ENCODE peak calls at places on chromosomes 1 and 21, in eight cellular contexts. T is A549; A is esophagus squamous epithelium; L is psoas muscle; F is IMR-90; B is right lobe of liver; P is CD8-positive, alpha-beta T cell; I is MM.1S. G is an unnamed sample.

GRCh38 chr1:225882008-225882698 is at the start of gene TMEM63A:
- DNase-seq in T (peak), A (peak), L (peak), F (peak), B (peak), P (peak), I (peak), G (peak)

GRCh38 chr1:235808226-235808625 is 58.5 kb downstream of the LYST start:
- DNase-seq in T (no peak), A (no peak), L (no peak), F (no peak), B (no peak), P (no peak), I (no peak), G (no peak)

GRCh38 chr1:53172751-53173498 is 23.7 kb upstream of the CPT2 start:
- DNase-seq in T (peak), A (no peak), L (no peak), F (no peak), B (no peak), P (no peak), I (no peak), G (no peak)

GRCh38 chr1:222104661-222105392 is 362.9 kb upstream of the DUSP10 start:
- DNase-seq in T (no peak), A (no peak), L (no peak), F (peak), B (no peak), P (no peak), I (no peak), G (no peak)

GRCh38 chr1:20126806-20127440 is 7.6 kb upstream of the PLA2G2D start:
- DNase-seq in T (no peak), A (no peak), L (no peak), F (no peak), B (peak), P (no peak), I (no peak), G (no peak)

GRCh38 chr1:229205854-229206253 is 65.1 kb upstream of the RAB4A start:
- DNase-seq in T (no peak), A (no peak), L (no peak), F (no peak), B (no peak), P (no peak), I (no peak), G (no peak)

GRCh38 chr1:182888736-182889531 is 49.8 kb downstream of the DHX9 start:
- DNase-seq in T (no peak), A (no peak), L (no peak), F (peak), B (no peak), P (no peak), I (no peak), G (no peak)

GRCh38 chr1:205576011-205576410 is 55.8 kb downstream of the ELK4 start:
- DNase-seq in T (no peak), A (no peak), L (no peak), F (no peak), B (peak), P (no peak), I (no peak), G (no peak)

GRCh38 chr1:1308756-1309524 is 543 bp downstream of the PUSL1 start:
- DNase-seq in T (no peak), A (no peak), L (no peak), F (no peak), B (no peak), P (no peak), I (peak), G (no peak)

GRCh38 chr1:169053196-169053595 is 53.3 kb upstream of the ATP1B1 start:
- DNase-seq in T (no peak), A (no peak), L (no peak), F (no peak), B (no peak), P (no peak), I (no peak), G (no peak)

GRCh38 chr1:207603777-207604176 is 41.2 kb upstream of the CR1L start:
- DNase-seq in T (peak), A (no peak), L (no peak), F (peak), B (no peak), P (no peak), I (no peak), G (no peak)

GRCh38 chr1:21294266-21295058 is 4.2 kb upstream of the ECE1 start:
- DNase-seq in T (no peak), A (no peak), L (no peak), F (no peak), B (no peak), P (peak), I (peak), G (no peak)

GRCh38 chr1:31102501-31102950 is 37.0 kb upstream of the PUM1 start:
- DNase-seq in T (peak), A (no peak), L (no peak), F (peak), B (no peak), P (no peak), I (no peak), G (no peak)

GRCh38 chr1:15353839-15354579 is 55.7 kb upstream of the EFHD2 start:
- DNase-seq in T (peak), A (no peak), L (no peak), F (peak), B (no peak), P (no peak), I (no peak), G (no peak)

GRCh38 chr1:209356909-209357498 is 226.5 kb upstream of the CAMK1G start:
- DNase-seq in T (no peak), A (no peak), L (no peak), F (no peak), B (no peak), P (no peak), I (no peak), G (no peak)

GRCh38 chr1:86913399-86913895 is 479 bp downstream of the SELENOF start:
- DNase-seq in T (peak), A (no peak), L (no peak), F (peak), B (no peak), P (peak), I (peak), G (no peak)

GRCh38 chr1:25800538-25801377 is 765 bp downstream of the SELENON start:
- DNase-seq in T (no peak), A (no peak), L (peak), F (no peak), B (no peak), P (no peak), I (no peak), G (no peak)

GRCh38 chr1:34262921-34263320 is 86.2 kb downstream of the C1orf94 start:
- DNase-seq in T (no peak), A (no peak), L (no peak), F (no peak), B (no peak), P (no peak), I (no peak), G (no peak)

GRCh38 chr1:153180556-153180955 is 22.7 kb upstream of the LELP1 start:
- DNase-seq in T (no peak), A (no peak), L (no peak), F (no peak), B (no peak), P (no peak), I (no peak), G (no peak)

GRCh38 chr1:39969531-39970270 is 14.8 kb downstream of the MFSD2A start:
- DNase-seq in T (no peak), A (no peak), L (no peak), F (no peak), B (no peak), P (no peak), I (no peak), G (no peak)

GRCh38 chr1:212035835-212036605 is 472 bp downstream of the DTL start:
- DNase-seq in T (no peak), A (no peak), L (no peak), F (no peak), B (no peak), P (no peak), I (no peak), G (no peak)

GRCh38 chr21:38995755-38996154 is 187.5 kb downstream of the PSMG1 start:
- DNase-seq in T (no peak), A (no peak), L (no peak), F (no peak), B (no peak), P (no peak), I (no peak), G (no peak)

GRCh38 chr1:37663426-37664000 is 28.8 kb upstream of the CDCA8 start:
- DNase-seq in T (no peak), A (no peak), L (no peak), F (no peak), B (no peak), P (no peak), I (no peak), G (no peak)

GRCh38 chr1:223622132-223622842 is 43.2 kb downstream of the CAPN8 start:
- DNase-seq in T (no peak), A (no peak), L (no peak), F (no peak), B (peak), P (no peak), I (no peak), G (no peak)

GRCh38 chr1:221203224-221204054 is 324.2 kb downstream of the HLX start:
- DNase-seq in T (peak), A (peak), L (peak), F (peak), B (peak), P (peak), I (peak), G (peak)

GRCh38 chr1:26353210-26353859 is 595 bp downstream of the CRYBG2 start:
- DNase-seq in T (no peak), A (no peak), L (no peak), F (no peak), B (no peak), P (no peak), I (no peak), G (no peak)

GRCh38 chr1:7491089-7491817 is 279.8 kb upstream of the VAMP3 start:
- DNase-seq in T (no peak), A (no peak), L (no peak), F (peak), B (no peak), P (no peak), I (no peak), G (no peak)

GRCh38 chr1:11518016-11518670 is 39.2 kb downstream of the DISP3 start:
- DNase-seq in T (no peak), A (no peak), L (no peak), F (no peak), B (peak), P (no peak), I (no peak), G (no peak)

GRCh38 chr21:26756491-26757159 is 88.6 kb downstream of the ADAMTS1 start:
- DNase-seq in T (no peak), A (no peak), L (no peak), F (peak), B (no peak), P (no peak), I (no peak), G (no peak)

GRCh38 chr1:98468111-98468717 is 193.3 kb upstream of the SNX7 start:
- DNase-seq in T (peak), A (no peak), L (no peak), F (peak), B (no peak), P (no peak), I (peak), G (no peak)

DNA sequence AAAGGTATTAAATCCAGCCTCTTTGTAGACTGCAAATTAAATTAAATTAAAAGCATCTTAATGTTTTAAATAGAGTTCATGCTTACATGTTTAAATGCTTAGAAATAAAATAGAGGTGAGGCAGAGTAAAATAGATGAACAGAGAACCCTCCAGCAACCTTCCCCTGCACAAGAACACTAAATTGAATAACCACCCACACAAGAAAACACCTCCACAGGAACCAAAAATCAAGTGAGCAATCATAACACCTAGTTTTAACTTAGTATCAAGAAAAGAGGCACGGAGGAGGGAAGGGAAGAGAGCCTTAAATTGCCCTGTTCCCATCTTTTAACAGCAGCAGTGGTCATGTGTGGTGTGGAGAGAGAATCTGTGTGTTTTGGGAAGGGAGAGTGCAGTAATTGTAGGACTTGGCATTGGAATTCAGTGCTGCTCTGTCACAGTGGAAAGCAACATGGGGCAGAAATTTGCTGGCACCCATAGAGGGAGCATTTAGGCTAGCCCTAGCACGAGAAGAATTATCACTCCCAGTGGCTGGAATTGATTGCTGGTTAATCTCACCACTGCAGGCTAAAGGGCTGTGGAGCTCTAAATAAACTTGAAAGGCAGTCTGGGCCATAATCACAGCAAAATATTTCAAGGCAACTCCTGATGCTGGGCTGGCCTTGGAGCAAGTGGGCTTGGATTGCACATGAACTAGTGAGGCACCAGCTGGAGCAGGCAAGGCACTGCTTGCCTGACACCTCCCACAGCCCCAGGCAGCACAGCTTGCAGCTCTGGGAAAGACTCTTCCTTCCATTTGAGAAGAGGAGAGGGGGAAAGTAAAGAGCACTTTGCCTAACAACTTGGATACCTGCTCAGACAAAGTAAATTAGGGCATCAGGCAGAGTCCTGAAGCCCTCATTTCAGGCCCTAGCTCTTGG is 1478.8 kb downstream of the NCAM2 start:
- DNase-seq in T (no peak), A (no peak), L (no peak), F (no peak), B (no peak), P (no peak), I (no peak), G (no peak)
- H3K27ac ChIP-seq in T (no peak), A (no peak), L (no peak), F (no peak), B (no peak), P (no peak), I (no peak), G (no peak)

GRCh38 chr1:77031101-77031662 is 163.9 kb downstream of the ST6GALNAC5 start:
- DNase-seq in T (peak), A (no peak), L (no peak), F (peak), B (no peak), P (no peak), I (no peak), G (no peak)
- TF ChIP-seq CTCF in T (no peak), A (no peak), L (no peak), F (peak), B (no peak), P (no peak), I (no peak), G (no peak)

GRCh38 chr21:42597487-42598158 is 55.8 kb upstream of the PDE9A start:
- DNase-seq in T (no peak), A (no peak), L (no peak), F (no peak), B (no peak), P (no peak), I (no peak), G (no peak)
- H3K27ac ChIP-seq in T (no peak), A (no peak), L (no peak), F (no peak), B (no peak), P (no peak), I (no peak), G (no peak)

GRCh38 chr1:2554621-2555387 is 1.4 kb upstream of the TNFRSF14 start:
- DNase-seq in T (no peak), A (no peak), L (no peak), F (no peak), B (peak), P (peak), I (no peak), G (no peak)
- TF ChIP-seq CTCF in T (no peak), A (peak), L (no peak), F (peak), B (peak), P (peak), I (peak), G (no peak)

GRCh38 chr1:89900791-89901708 is 80.2 kb downstream of the LRRC8D start:
- DNase-seq in T (no peak), A (no peak), L (no peak), F (no peak), B (no peak), P (no peak), I (no peak), G (no peak)

GRCh38 chr1:89906088-89906487 is 85.3 kb downstream of the LRRC8D start:
- DNase-seq in T (peak), A (no peak), L (no peak), F (no peak), B (no peak), P (no peak), I (no peak), G (no peak)

GRCh38 chr1:89901957-89902669 is 81.3 kb downstream of the LRRC8D start:
- DNase-seq in T (no peak), A (no peak), L (no peak), F (no peak), B (peak), P (no peak), I (no peak), G (no peak)

GRCh38 chr1:89905391-89906058 is 84.7 kb downstream of the LRRC8D start:
- DNase-seq in T (no peak), A (no peak), L (no peak), F (peak), B (no peak), P (no peak), I (no peak), G (no peak)

DNA sequence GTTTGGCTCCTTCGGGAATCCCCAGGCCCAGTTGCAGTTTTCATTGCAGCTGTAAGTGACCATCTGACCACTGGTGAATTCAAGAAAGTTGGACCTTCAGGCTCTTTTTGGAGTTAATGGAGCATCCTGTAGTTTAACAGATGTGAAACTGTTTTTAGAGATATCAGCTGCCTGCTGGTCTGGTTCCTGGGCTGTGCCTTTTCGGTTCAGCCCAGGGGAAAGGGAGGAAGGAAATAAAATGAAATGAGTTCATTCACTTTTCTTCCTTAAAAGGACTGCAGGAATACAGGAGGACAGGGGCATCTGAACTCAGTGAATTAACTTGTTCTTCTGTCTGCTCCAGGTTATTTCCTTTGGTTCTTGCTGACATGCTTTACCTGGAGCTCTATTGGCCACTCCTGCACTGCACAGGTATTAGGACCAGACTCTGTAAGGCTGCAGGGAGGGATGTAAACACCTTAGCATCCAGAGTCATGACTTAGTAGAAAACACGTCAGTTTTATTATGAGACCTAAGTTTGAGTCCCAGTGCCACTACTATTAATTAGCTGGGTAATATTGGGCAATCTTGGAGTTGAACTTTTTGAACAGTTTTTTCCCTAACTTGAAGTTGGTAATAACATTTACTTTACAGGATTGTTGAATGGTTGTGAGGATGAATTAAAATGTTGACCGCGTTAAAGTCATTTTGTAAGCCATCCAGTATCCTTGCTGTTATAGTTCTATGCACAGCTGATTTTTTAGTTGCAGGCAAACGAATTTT is 83.6 kb downstream of the LRRC8D start:
- DNase-seq in T (no peak), A (no peak), L (no peak), F (no peak), B (no peak), P (no peak), I (no peak), G (no peak)
- H3K27ac ChIP-seq in T (peak), A (no peak), L (peak), F (peak), B (no peak), P (no peak), I (no peak), G (no peak)

GRCh38 chr1:51314974-51315373 is 15.4 kb downstream of the TTC39A start:
- DNase-seq in T (no peak), A (no peak), L (no peak), F (no peak), B (no peak), P (no peak), I (no peak), G (no peak)

GRCh38 chr1:51313961-51314777 is 16.2 kb downstream of the TTC39A start:
- DNase-seq in T (peak), A (no peak), L (no peak), F (peak), B (peak), P (no peak), I (no peak), G (no peak)

GRCh38 chr1:51312718-51313117 is 17.6 kb downstream of the TTC39A start:
- DNase-seq in T (no peak), A (no peak), L (no peak), F (no peak), B (no peak), P (no peak), I (no peak), G (no peak)

GRCh38 chr1:51311826-51312225 is 18.5 kb downstream of the TTC39A start:
- DNase-seq in T (no peak), A (no peak), L (no peak), F (no peak), B (no peak), P (no peak), I (no peak), G (no peak)

DNA sequence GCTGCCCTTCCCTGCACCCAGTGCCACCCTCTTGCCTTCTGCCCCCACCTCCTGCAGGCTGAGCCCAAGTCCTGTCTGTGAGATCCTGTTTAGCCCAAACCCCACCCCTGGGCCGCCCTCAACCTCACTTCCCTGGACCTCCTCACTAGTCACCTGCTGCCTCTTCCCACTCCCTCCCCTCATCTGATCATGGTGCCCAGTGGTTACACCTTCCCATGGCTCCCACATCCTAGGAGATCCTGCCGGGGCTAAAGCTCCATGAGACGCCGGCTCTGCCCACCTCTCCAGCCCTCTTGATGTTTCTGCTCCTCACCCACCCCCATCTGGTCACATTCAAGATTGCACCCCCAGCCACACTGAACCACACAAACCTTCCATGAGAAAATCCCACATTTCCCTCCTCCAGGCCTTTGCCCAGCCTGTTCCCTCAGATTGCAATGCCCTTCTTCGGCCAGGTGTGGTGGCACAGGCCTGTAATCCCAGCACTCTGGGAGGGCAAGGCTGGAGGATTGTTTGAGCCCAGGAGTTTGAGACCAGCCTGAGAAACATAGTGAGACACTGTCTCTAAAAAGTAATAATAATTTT is 17.0 kb downstream of the TTC39A start:
- DNase-seq in T (peak), A (no peak), L (no peak), F (no peak), B (no peak), P (no peak), I (no peak), G (no peak)
- TF ChIP-seq CTCF in T (no peak), A (no peak), L (no peak), F (no peak), B (peak), P (no peak), I (no peak), G (no peak)